ENCODE peak calls at places on chromosomes 3 and 15, in four cellular contexts. H, T, B and Q are unnamed samples.

GRCh38 chr15:40439461-40440299 is 1.1 kb upstream of the BAHD1 start:
- DNase-seq in B (no peak), H (peak; percentile 48), T (no peak), Q (peak; percentile 17)

GRCh38 chr3:10757821-10758130 is 58.3 kb upstream of the SLC6A11 start:
- DNase-seq in H (no peak), B (no peak), T (no peak), Q (peak; percentile 6)

GRCh38 chr15:79884204-79884596 is 12.6 kb downstream of the MTHFS start:
- DNase-seq in H (no peak), B (no peak), T (no peak), Q (no peak)

GRCh38 chr3:186901135-186901734 is 29.1 kb upstream of the ST6GAL1 start:
- DNase-seq in B (no peak), H (no peak), T (no peak), Q (peak; percentile 79)

GRCh38 chr3:126365351-126366274 is 8.4 kb upstream of the KLF15 start:
- DNase-seq in B (no peak), H (no peak), T (no peak), Q (no peak)

GRCh38 chr3:139893264-139893962 is 41.6 kb upstream of the CLSTN2 start:
- DNase-seq in H (peak; percentile 41), T (no peak), B (no peak), Q (peak; percentile 6)

GRCh38 chr15:69893863-69894262 is 203.9 kb downstream of the TLE3 start:
- DNase-seq in H (peak; percentile 54), B (peak; percentile 15), T (peak; percentile 41), Q (peak; percentile 66)

GRCh38 chr3:167066977-167067843 is 312.9 kb downstream of the ZBBX start:
- DNase-seq in B (no peak), H (no peak), T (no peak), Q (no peak)

GRCh38 chr3:157906627-157907026 is 199.6 kb downstream of the SHOX2 start:
- DNase-seq in H (no peak), B (no peak), T (no peak), Q (peak; percentile 33)

GRCh38 chr3:135784557-135784956 is 181.0 kb upstream of the PPP2R3A start:
- DNase-seq in H (no peak), B (no peak), T (no peak), Q (no peak)

GRCh38 chr3:164155386-164155785 is 922.9 kb downstream of the SI start:
- DNase-seq in T (no peak), B (no peak), H (no peak), Q (no peak)

GRCh38 chr3:120147072-120147871 is 53.0 kb upstream of the GSK3B start:
- DNase-seq in H (no peak), T (no peak), B (no peak), Q (no peak)

GRCh38 chr3:124818398-124819150 is 68.6 kb downstream of the ITGB5 start:
- DNase-seq in T (no peak), B (no peak), H (no peak), Q (peak; percentile 61)

GRCh38 chr15:69926011-69926410 is 171.7 kb downstream of the TLE3 start:
- DNase-seq in T (no peak), H (no peak), B (no peak), Q (no peak)

GRCh38 chr3:26084629-26085028 is 294.7 kb downstream of the OXSM start:
- DNase-seq in H (no peak), T (no peak), B (no peak), Q (no peak)

GRCh38 chr15:77482570-77482969 is 61.9 kb downstream of the HMG20A start:
- DNase-seq in H (no peak), B (no peak), T (peak; percentile 51), Q (peak; percentile 86)

GRCh38 chr15:40003491-40003916 is 35.5 kb downstream of the SRP14 start:
- DNase-seq in H (no peak), B (no peak), T (no peak), Q (no peak)

GRCh38 chr3:73933585-73933984 is 308.8 kb upstream of the PDZRN3 start:
- DNase-seq in T (no peak), H (no peak), B (no peak), Q (no peak)

GRCh38 chr15:69558138-69558409 is 105.5 kb downstream of the RPLP1 start:
- DNase-seq in H (no peak), T (no peak), B (no peak), Q (no peak)

GRCh38 chr15:31338879-31339557 is 12.4 kb downstream of the KLF13 start:
- DNase-seq in T (peak; percentile 14), H (peak; percentile 53), B (no peak), Q (peak; percentile 83)

GRCh38 chr15:67845974-67846373 is 6.1 kb upstream of the RNU6-1 start:
- DNase-seq in B (no peak), T (no peak), H (no peak), Q (no peak)

GRCh38 chr3:46862689-46863020 is 589 bp downstream of the MYL3 start:
- DNase-seq in H (peak; percentile 8), T (no peak), B (no peak), Q (no peak)

GRCh38 chr3:46861293-46861995 is 1.8 kb downstream of the MYL3 start:
- DNase-seq in H (peak; percentile 12), B (no peak), T (no peak), Q (no peak)

GRCh38 chr3:46861996-46862688 is 1.1 kb downstream of the MYL3 start:
- DNase-seq in B (no peak), H (peak; percentile 5), T (no peak), Q (no peak)

GRCh38 chr3:46858996-46859710 is 4.1 kb downstream of the MYL3 start:
- DNase-seq in B (no peak), H (peak; percentile 8), T (no peak), Q (no peak)

GRCh38 chr3:46860381-46861292 is 2.6 kb downstream of the MYL3 start:
- DNase-seq in H (peak; percentile 16), T (no peak), B (peak; percentile 70), Q (no peak)
- TF ChIP-seq CTCF in H (no peak), T (peak; percentile 61), B (peak; percentile 58), Q (peak; percentile 36)

DNA sequence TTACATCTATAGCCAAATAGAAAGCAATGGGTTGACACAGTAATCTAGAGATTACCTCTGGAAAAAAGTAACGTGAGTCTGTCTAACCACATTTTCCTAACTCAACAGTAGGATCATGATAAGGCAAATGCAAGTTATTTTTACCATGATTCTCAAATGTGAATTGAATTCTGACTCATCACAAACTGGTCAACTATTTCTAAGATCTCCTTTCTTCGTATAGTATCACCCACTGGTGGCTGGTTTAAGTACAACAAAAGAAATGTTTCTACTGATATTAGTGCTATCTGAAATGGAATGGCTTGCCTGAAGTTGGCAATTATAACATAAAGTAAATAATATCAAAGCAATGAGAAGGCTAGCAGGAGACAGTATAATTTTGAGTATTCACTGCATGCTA is 102.2 kb downstream of the ABI3BP start:
- DNase-seq in T (no peak), B (no peak), H (no peak), Q (peak; percentile 86)
- TF ChIP-seq CTCF in T (peak; percentile 33), B (no peak), H (no peak), Q (peak; percentile 64)

GRCh38 chr3:147843331-147843730 is 434.2 kb downstream of the ZIC1 start:
- DNase-seq in B (no peak), H (no peak), T (no peak), Q (no peak)

GRCh38 chr3:147838650-147839049 is 429.5 kb downstream of the ZIC1 start:
- DNase-seq in B (no peak), H (no peak), T (no peak), Q (peak; percentile 6)
- TF ChIP-seq CTCF in B (no peak), H (no peak), T (peak; percentile 32), Q (no peak)

GRCh38 chr3:192444096-192444790 is 283.1 kb downstream of the FGF12 start:
- DNase-seq in B (peak; percentile 78), T (peak; percentile 3), H (peak; percentile 33), Q (peak; percentile 72)

GRCh38 chr3:192445768-192446644 is 281.3 kb downstream of the FGF12 start:
- DNase-seq in H (no peak), T (no peak), B (no peak), Q (no peak)

GRCh38 chr3:192449036-192449435 is 278.3 kb downstream of the FGF12 start:
- DNase-seq in B (no peak), H (no peak), T (no peak), Q (peak; percentile 11)

GRCh38 chr3:192444791-192445106 is 282.6 kb downstream of the FGF12 start:
- DNase-seq in T (no peak), H (no peak), B (no peak), Q (no peak)
- TF ChIP-seq CTCF in T (no peak), H (no peak), B (peak; percentile 39), Q (no peak)

GRCh38 chr3:78494831-78495230 is 1273.0 kb downstream of the ROBO1 start:
- DNase-seq in H (no peak), B (no peak), T (no peak), Q (no peak)

GRCh38 chr3:78497025-78497424 is 1270.8 kb downstream of the ROBO1 start:
- DNase-seq in B (no peak), T (no peak), H (no peak), Q (no peak)

GRCh38 chr3:78496458-78496857 is 1271.3 kb downstream of the ROBO1 start:
- DNase-seq in H (no peak), B (no peak), T (no peak), Q (no peak)

GRCh38 chr3:78495326-78495725 is 1272.5 kb downstream of the ROBO1 start:
- DNase-seq in T (no peak), H (no peak), B (no peak), Q (no peak)

GRCh38 chr3:78497692-78498091 is 1270.1 kb downstream of the ROBO1 start:
- DNase-seq in T (no peak), H (no peak), B (no peak), Q (no peak)
- TF ChIP-seq CTCF in T (no peak), H (no peak), B (no peak), Q (no peak)

DNA sequence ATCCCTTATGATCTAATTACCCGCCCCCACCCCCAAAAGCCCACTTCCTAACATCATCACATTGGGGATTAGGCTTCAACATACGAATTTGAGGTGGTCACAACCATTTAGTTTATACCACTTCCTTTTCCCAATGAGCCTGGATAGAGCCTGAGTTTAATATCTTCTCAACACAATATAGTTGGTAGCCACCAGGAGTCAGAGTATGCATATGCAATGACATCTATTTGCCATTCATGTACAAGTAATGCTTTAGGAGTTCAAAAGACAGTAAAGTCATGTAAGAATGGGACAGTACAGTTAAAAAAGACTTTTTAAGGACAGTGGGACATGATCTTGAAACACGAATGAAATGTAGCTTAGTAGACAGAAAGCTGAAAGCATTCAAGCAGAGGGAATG is 172.4 kb downstream of the DCLK3 start:
- DNase-seq in H (no peak), T (peak; percentile 9), B (no peak), Q (peak; percentile 50)
- TF ChIP-seq CTCF in H (no peak), T (peak; percentile 12), B (no peak), Q (peak; percentile 24)

DNA sequence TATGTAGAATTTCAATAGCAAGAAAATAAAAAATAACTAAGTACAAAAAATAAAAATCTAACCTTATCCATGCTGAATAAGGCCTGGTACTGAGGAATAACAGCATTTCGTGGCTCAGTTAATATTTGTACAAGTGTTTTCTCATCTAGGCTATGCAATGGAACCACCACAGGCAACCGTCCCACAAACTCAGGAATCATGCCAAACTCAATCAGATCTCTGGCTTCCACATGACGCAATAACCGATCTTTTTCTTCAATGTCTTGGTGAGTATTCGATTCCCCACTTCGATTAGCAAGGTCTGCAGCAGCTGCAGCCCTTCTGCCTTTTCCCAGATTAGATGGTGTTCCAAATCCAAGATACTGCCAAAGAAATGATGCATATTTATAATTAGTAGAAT is 21.1 kb upstream of the PDCD7 start:
- DNase-seq in T (no peak), B (no peak), H (no peak), Q (no peak)
- TF ChIP-seq CTCF in T (no peak), B (no peak), H (no peak), Q (no peak)